ENCODE peak calls at places on chromosomes 12 and 14, in five cellular contexts. One of them, this sample, is unnamed.
A peak's percentile ranks its signal among the peaks of the same experiment; 100 is the strongest.

GRCh38 chr12:97912943-97913342 is 450.3 kb downstream of the RMST start:
- ATAC-seq in HCT116: no peak
- ATAC-seq in Panc1: no peak
- ATAC-seq in upper lobe of left lung: no peak
- ATAC-seq in HepG2: no peak
- ATAC-seq in this sample: peak; percentile 28

GRCh38 chr12:71216725-71217579 is 59.2 kb upstream of the TSPAN8 start:
- ATAC-seq in upper lobe of left lung: no peak
- ATAC-seq in HCT116: peak; percentile 84
- ATAC-seq in Panc1: no peak
- ATAC-seq in HepG2: peak; percentile 81
- ATAC-seq in this sample: no peak

GRCh38 chr14:92556255-92556741 is 42.7 kb downstream of the RIN3 start:
- ATAC-seq in HepG2: no peak
- ATAC-seq in Panc1: no peak
- ATAC-seq in upper lobe of left lung: no peak
- ATAC-seq in HCT116: no peak
- ATAC-seq in this sample: no peak

GRCh38 chr12:49041036-49041880 is 19.3 kb downstream of the KMT2D start:
- ATAC-seq in HCT116: no peak
- ATAC-seq in Panc1: peak; percentile 40
- ATAC-seq in HepG2: no peak
- ATAC-seq in upper lobe of left lung: no peak
- ATAC-seq in this sample: no peak

GRCh38 chr12:75738486-75738885 is 227.1 kb upstream of the KRR1 start:
- ATAC-seq in HCT116: peak; percentile 57
- ATAC-seq in Panc1: no peak
- ATAC-seq in HepG2: no peak
- ATAC-seq in upper lobe of left lung: no peak
- ATAC-seq in this sample: no peak

GRCh38 chr14:50531595-50532501 is 521 bp downstream of the MAP4K5 start:
- ATAC-seq in HepG2: peak; percentile 60
- ATAC-seq in Panc1: peak; percentile 77
- ATAC-seq in upper lobe of left lung: peak; percentile 48
- ATAC-seq in HCT116: peak; percentile 38
- ATAC-seq in this sample: peak; percentile 75

GRCh38 chr14:92651106-92651792 is 97.2 kb downstream of the LGMN start:
- ATAC-seq in upper lobe of left lung: peak; percentile 60
- ATAC-seq in HCT116: no peak
- ATAC-seq in Panc1: no peak
- ATAC-seq in HepG2: no peak
- ATAC-seq in this sample: no peak

GRCh38 chr14:39447155-39447554 is 14.9 kb upstream of the FBXO33 start:
- ATAC-seq in upper lobe of left lung: no peak
- ATAC-seq in HCT116: no peak
- ATAC-seq in Panc1: no peak
- ATAC-seq in HepG2: peak; percentile 70
- ATAC-seq in this sample: no peak

GRCh38 chr12:89038831-89039509 is 313.3 kb downstream of the DUSP6 start:
- ATAC-seq in upper lobe of left lung: no peak
- ATAC-seq in HepG2: no peak
- ATAC-seq in HCT116: no peak
- ATAC-seq in Panc1: no peak
- ATAC-seq in this sample: no peak

GRCh38 chr12:20404576-20405346 is 36.4 kb downstream of the PDE3A start:
- ATAC-seq in HepG2: no peak
- ATAC-seq in HCT116: no peak
- ATAC-seq in upper lobe of left lung: no peak
- ATAC-seq in Panc1: no peak
- ATAC-seq in this sample: peak; percentile 31

GRCh38 chr12:108327621-108328371 is 11.3 kb downstream of the CMKLR1 start:
- ATAC-seq in HCT116: no peak
- ATAC-seq in Panc1: no peak
- ATAC-seq in upper lobe of left lung: no peak
- ATAC-seq in HepG2: no peak
- ATAC-seq in this sample: peak; percentile 18

GRCh38 chr12:132686831-132687210 is 321 bp downstream of the POLE start:
- ATAC-seq in HCT116: peak; percentile 61
- ATAC-seq in HepG2: peak; percentile 1
- ATAC-seq in Panc1: peak; percentile 77
- ATAC-seq in upper lobe of left lung: no peak
- ATAC-seq in this sample: peak; percentile 58

GRCh38 chr12:21444193-21445146 is 7.0 kb downstream of the PYROXD1 start:
- ATAC-seq in HepG2: no peak
- ATAC-seq in Panc1: no peak
- ATAC-seq in HCT116: no peak
- ATAC-seq in upper lobe of left lung: no peak
- ATAC-seq in this sample: no peak

GRCh38 chr14:99818503-99819036 is 25.4 kb downstream of the EML1 start:
- ATAC-seq in HepG2: no peak
- ATAC-seq in Panc1: no peak
- ATAC-seq in upper lobe of left lung: no peak
- ATAC-seq in HCT116: no peak
- ATAC-seq in this sample: no peak

GRCh38 chr12:50934981-50935807 is 17.1 kb upstream of the HIGD1C start:
- ATAC-seq in HepG2: peak; percentile 26
- ATAC-seq in HCT116: no peak
- ATAC-seq in Panc1: no peak
- ATAC-seq in upper lobe of left lung: peak; percentile 63
- ATAC-seq in this sample: peak; percentile 75

GRCh38 chr14:26233126-26233525 is 364.7 kb downstream of the NOVA1 start:
- ATAC-seq in HCT116: no peak
- ATAC-seq in upper lobe of left lung: no peak
- ATAC-seq in Panc1: no peak
- ATAC-seq in HepG2: no peak
- ATAC-seq in this sample: no peak

GRCh38 chr12:92467886-92468285 is 234.9 kb upstream of the PLEKHG7 start:
- ATAC-seq in Panc1: no peak
- ATAC-seq in HepG2: no peak
- ATAC-seq in HCT116: no peak
- ATAC-seq in upper lobe of left lung: no peak
- ATAC-seq in this sample: no peak

GRCh38 chr14:100313464-100314230 is 7.4 kb upstream of the SLC25A29 start:
- ATAC-seq in Panc1: no peak
- ATAC-seq in upper lobe of left lung: no peak
- ATAC-seq in HepG2: no peak
- ATAC-seq in HCT116: no peak
- ATAC-seq in this sample: no peak

GRCh38 chr12:52838871-52839446 is 4.8 kb upstream of the KRT79 start:
- ATAC-seq in upper lobe of left lung: no peak
- ATAC-seq in HCT116: no peak
- ATAC-seq in Panc1: no peak
- ATAC-seq in HepG2: no peak
- ATAC-seq in this sample: no peak

GRCh38 chr12:92769124-92769901 is 66.5 kb downstream of the PLEKHG7 start:
- ATAC-seq in Panc1: no peak
- ATAC-seq in HepG2: no peak
- ATAC-seq in upper lobe of left lung: no peak
- ATAC-seq in HCT116: no peak
- ATAC-seq in this sample: peak; percentile 50

GRCh38 chr12:57638096-57638495 is 5.1 kb upstream of the B4GALNT1 start:
- ATAC-seq in HepG2: no peak
- ATAC-seq in HCT116: no peak
- ATAC-seq in Panc1: no peak
- ATAC-seq in upper lobe of left lung: no peak
- ATAC-seq in this sample: no peak

GRCh38 chr12:27751386-27752047 is 28.5 kb upstream of the KLHL42 start:
- ATAC-seq in upper lobe of left lung: no peak
- ATAC-seq in HepG2: no peak
- ATAC-seq in Panc1: no peak
- ATAC-seq in HCT116: peak; percentile 85
- ATAC-seq in this sample: no peak

GRCh38 chr12:107415066-107415465 is 270.5 kb upstream of the PWP1 start:
- ATAC-seq in Panc1: no peak
- ATAC-seq in upper lobe of left lung: no peak
- ATAC-seq in HCT116: peak; percentile 54
- ATAC-seq in HepG2: no peak
- ATAC-seq in this sample: no peak

GRCh38 chr12:97837401-97837800 is 374.8 kb downstream of the RMST start:
- ATAC-seq in upper lobe of left lung: peak; percentile 75
- ATAC-seq in Panc1: no peak
- ATAC-seq in HCT116: no peak
- ATAC-seq in HepG2: no peak
- ATAC-seq in this sample: peak; percentile 88

GRCh38 chr12:117903441-117903840 is 65.3 kb downstream of the KSR2 start:
- ATAC-seq in Panc1: no peak
- ATAC-seq in HepG2: no peak
- ATAC-seq in HCT116: no peak
- ATAC-seq in upper lobe of left lung: no peak
- ATAC-seq in this sample: no peak

GRCh38 chr12:70849265-70849960 is 71.1 kb downstream of the PTPRR start:
- ATAC-seq in upper lobe of left lung: no peak
- ATAC-seq in HCT116: peak; percentile 44
- ATAC-seq in HepG2: no peak
- ATAC-seq in Panc1: no peak
- ATAC-seq in this sample: no peak

GRCh38 chr14:86305058-86305457 is 775.1 kb downstream of the FLRT2 start:
- ATAC-seq in Panc1: no peak
- ATAC-seq in HepG2: no peak
- ATAC-seq in HCT116: no peak
- ATAC-seq in upper lobe of left lung: no peak
- ATAC-seq in this sample: no peak

GRCh38 chr12:94386422-94386821 is 73.2 kb downstream of the CEP83 start:
- ATAC-seq in HCT116: no peak
- ATAC-seq in HepG2: peak; percentile 50
- ATAC-seq in Panc1: no peak
- ATAC-seq in upper lobe of left lung: no peak
- ATAC-seq in this sample: peak; percentile 68

GRCh38 chr14:51663783-51664326 is 12.1 kb downstream of the FRMD6 start:
- ATAC-seq in HCT116: no peak
- ATAC-seq in Panc1: no peak
- ATAC-seq in HepG2: no peak
- ATAC-seq in upper lobe of left lung: no peak
- ATAC-seq in this sample: no peak

GRCh38 chr14:23612802-23613201 is 23.4 kb upstream of the DHRS2 start:
- ATAC-seq in HCT116: no peak
- ATAC-seq in HepG2: no peak
- ATAC-seq in Panc1: no peak
- ATAC-seq in upper lobe of left lung: no peak
- ATAC-seq in this sample: no peak

GRCh38 chr14:23613242-23614070 is 22.7 kb upstream of the DHRS2 start:
- ATAC-seq in Panc1: no peak
- ATAC-seq in HCT116: no peak
- ATAC-seq in HepG2: peak; percentile 70
- ATAC-seq in upper lobe of left lung: no peak
- ATAC-seq in this sample: no peak

GRCh38 chr14:23617539-23617938 is 18.6 kb upstream of the DHRS2 start:
- ATAC-seq in HCT116: no peak
- ATAC-seq in upper lobe of left lung: no peak
- ATAC-seq in HepG2: no peak
- ATAC-seq in Panc1: no peak
- ATAC-seq in this sample: no peak

GRCh38 chr14:23612354-23612732 is 23.8 kb upstream of the DHRS2 start:
- ATAC-seq in HepG2: no peak
- ATAC-seq in upper lobe of left lung: peak; percentile 65
- ATAC-seq in HCT116: no peak
- ATAC-seq in Panc1: no peak
- ATAC-seq in this sample: no peak

DNA sequence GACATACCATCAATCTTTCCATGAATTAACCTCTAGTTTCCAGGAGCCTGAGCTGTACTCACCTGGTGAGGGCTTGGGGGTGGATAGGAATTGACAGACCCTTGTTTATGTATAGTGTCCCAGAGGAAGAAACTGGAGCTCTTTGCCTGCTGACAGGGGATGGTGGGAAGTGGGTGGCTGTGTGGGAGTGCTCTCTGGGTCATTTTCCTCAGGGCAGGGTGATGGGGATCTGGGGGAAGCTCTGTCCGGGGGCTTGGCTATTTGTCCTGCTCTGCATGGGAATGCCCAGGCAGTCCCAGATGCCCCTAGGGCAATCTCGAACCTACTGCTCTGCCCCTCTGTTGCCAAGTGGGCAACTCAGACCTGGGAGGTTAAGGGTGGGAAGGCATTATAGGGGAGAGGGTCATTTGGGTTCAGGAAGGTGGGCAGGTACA is 21.8 kb upstream of the DHRS2 start:
- ATAC-seq in Panc1: no peak
- ATAC-seq in upper lobe of left lung: no peak
- ATAC-seq in HepG2: no peak
- ATAC-seq in HCT116: no peak
- ATAC-seq in this sample: no peak
- H3K27ac ChIP-seq in Panc1: no peak overlapping the region
- H3K27ac ChIP-seq in upper lobe of left lung: peak overlapping the region; percentile 49
- H3K27ac ChIP-seq in HepG2: peak overlapping the region; percentile 89
- H3K27ac ChIP-seq in HCT116: no peak overlapping the region
- H3K27ac ChIP-seq in this sample: no peak overlapping the region

DNA sequence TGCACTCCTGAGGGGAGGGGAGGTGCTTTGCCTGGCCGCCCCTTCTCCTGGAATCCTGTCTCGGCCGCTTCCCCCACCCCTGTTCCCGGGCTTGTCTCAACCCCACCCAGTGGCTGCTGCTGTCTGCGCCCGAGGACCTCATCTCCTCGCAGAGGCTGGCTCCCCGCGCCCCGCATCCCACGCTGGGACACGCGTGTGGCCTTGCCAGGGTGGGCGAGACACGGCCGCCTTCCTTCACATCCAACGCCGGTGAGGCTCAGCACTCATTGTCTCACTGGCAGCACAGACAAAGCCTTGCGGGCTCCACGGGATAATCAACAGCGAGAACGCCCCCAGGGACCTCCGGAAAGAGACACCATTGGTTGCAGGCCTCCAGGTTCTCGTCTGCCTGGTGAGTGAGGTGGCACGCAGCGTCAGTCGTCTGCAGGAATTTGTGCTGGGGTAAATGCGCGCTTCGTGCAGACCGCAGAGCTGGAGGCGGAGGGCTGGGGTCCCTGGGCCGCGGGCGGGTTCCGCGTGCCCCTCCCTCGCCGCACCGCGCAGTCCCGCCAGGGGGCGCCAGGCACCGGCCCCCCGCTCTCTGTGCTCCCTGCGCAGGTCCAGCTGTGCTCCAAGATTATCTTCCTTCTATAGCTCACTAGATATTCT is 26.8 kb downstream of the CCDC177 start:
- ATAC-seq in HCT116: peak; percentile 87
- ATAC-seq in Panc1: peak; percentile 66
- ATAC-seq in HepG2: peak; percentile 69
- ATAC-seq in upper lobe of left lung: peak; percentile 42
- ATAC-seq in this sample: no peak
- TF ChIP-seq POLR2AphosphoS5 in HCT116: no peak
- TF ChIP-seq POLR2AphosphoS5 in Panc1: no peak
- TF ChIP-seq POLR2AphosphoS5 in HepG2: no peak
- TF ChIP-seq POLR2AphosphoS5 in upper lobe of left lung: no peak
- TF ChIP-seq POLR2AphosphoS5 in this sample: no peak

GRCh38 chr12:29726321-29726692 is 57.4 kb downstream of the TMTC1 start:
- ATAC-seq in HepG2: no peak
- ATAC-seq in HCT116: no peak
- ATAC-seq in upper lobe of left lung: no peak
- ATAC-seq in Panc1: no peak
- ATAC-seq in this sample: no peak
- H3K27ac ChIP-seq in HepG2: no peak overlapping the region
- H3K27ac ChIP-seq in HCT116: no peak overlapping the region
- H3K27ac ChIP-seq in upper lobe of left lung: peak overlapping the region; percentile 75
- H3K27ac ChIP-seq in Panc1: no peak overlapping the region
- H3K27ac ChIP-seq in this sample: peak overlapping the region; percentile 79

DNA sequence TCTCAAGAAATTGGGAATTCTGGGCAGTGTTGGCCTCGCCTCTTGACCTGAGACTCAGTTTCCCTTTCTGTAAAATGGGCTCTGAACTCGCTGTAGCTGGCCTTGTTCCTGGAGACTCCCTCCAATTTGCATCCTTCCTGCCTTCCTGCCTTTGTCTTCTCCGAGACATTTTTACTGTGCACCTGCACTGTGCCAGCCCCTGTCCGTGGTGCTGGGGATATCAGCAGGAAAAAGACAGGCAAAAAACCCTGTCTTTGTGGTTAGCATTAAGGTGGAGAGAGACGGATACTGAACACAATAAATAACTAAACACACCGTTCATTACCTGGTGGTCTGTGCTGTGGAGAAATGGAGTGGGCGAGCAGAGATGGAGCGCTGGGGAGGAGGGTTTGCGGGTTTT is 129.8 kb downstream of the AACS start:
- ATAC-seq in HepG2: no peak
- ATAC-seq in Panc1: no peak
- ATAC-seq in HCT116: no peak
- ATAC-seq in upper lobe of left lung: no peak
- ATAC-seq in this sample: no peak
- TF ChIP-seq POLR2AphosphoS5 in HepG2: no peak
- TF ChIP-seq POLR2AphosphoS5 in Panc1: no peak
- TF ChIP-seq POLR2AphosphoS5 in HCT116: no peak
- TF ChIP-seq POLR2AphosphoS5 in upper lobe of left lung: no peak
- TF ChIP-seq POLR2AphosphoS5 in this sample: no peak